ENCODE peak calls at places on chromosome 20, in nine cellular contexts. N is A549, O is cardiac muscle cell, W is SJSA1, Z is tibial artery, K is lower lobe of right lung, X is Karpas-422, I is suprapubic skin, R is Peyer's patch. F is an unnamed sample. For H3K9me3 and H3K4me1, the result is how much of the 10 kb centered on the place peaks cover.

GRCh38 chr20:63977392-63978276 is 1.8 kb downstream of the SAMD10 start:
- DNase-seq in N (no peak), O (no peak), W (no peak), Z (no peak), K (no peak), X (no peak), I (no peak), R (no peak), F (no peak)

GRCh38 chr20:32421290-32421689 is 63.2 kb downstream of the ASXL1 start:
- DNase-seq in N (no peak), O (no peak), W (no peak), Z (no peak), K (no peak), X (no peak), I (no peak), R (no peak), F (no peak)

GRCh38 chr20:63265891-63266515 is 6.6 kb upstream of the ARFGAP1 start:
- DNase-seq in N (no peak), O (no peak), W (no peak), Z (no peak), K (no peak), X (no peak), I (no peak), R (no peak), F (no peak)

GRCh38 chr20:3732327-3733118 is at the start of gene HSPA12B:
- DNase-seq in N (no peak), O (peak), W (no peak), Z (no peak), K (no peak), X (no peak), I (no peak), R (no peak), F (no peak)

GRCh38 chr20:45695496-45695895 is 6.3 kb upstream of the WFDC13 start:
- DNase-seq in N (no peak), O (no peak), W (no peak), Z (no peak), K (no peak), X (no peak), I (no peak), R (no peak), F (no peak)

GRCh38 chr20:11917663-11918062 is at the start of gene BTBD3:
- DNase-seq in N (no peak), O (peak), W (no peak), Z (no peak), K (peak), X (no peak), I (no peak), R (peak), F (peak)

GRCh38 chr20:18857640-18858039 is 44.1 kb downstream of the SCP2D1 start:
- DNase-seq in N (no peak), O (no peak), W (no peak), Z (no peak), K (no peak), X (no peak), I (no peak), R (no peak), F (no peak)

GRCh38 chr20:18055261-18055660 is 2.5 kb downstream of the OVOL2 start:
- DNase-seq in N (no peak), O (no peak), W (no peak), Z (no peak), K (no peak), X (no peak), I (no peak), R (no peak), F (peak)

GRCh38 chr20:17898548-17898994 is 70.0 kb downstream of the SNX5 start:
- DNase-seq in N (peak), O (peak), W (peak), Z (peak), K (peak), X (peak), I (peak), R (peak), F (peak)

GRCh38 chr20:63652192-63652980 is 838 bp downstream of the STMN3 start:
- DNase-seq in N (no peak), O (peak), W (no peak), Z (no peak), K (peak), X (no peak), I (no peak), R (no peak), F (peak)

GRCh38 chr20:43322851-43323250 is 133.1 kb upstream of the PTPRT start:
- DNase-seq in N (no peak), O (no peak), W (no peak), Z (no peak), K (no peak), X (no peak), I (no peak), R (no peak), F (no peak)

GRCh38 chr20:15564981-15565380 is 1008.3 kb downstream of the KIF16B start:
- DNase-seq in N (no peak), O (no peak), W (no peak), Z (no peak), K (no peak), X (no peak), I (no peak), R (no peak), F (no peak)

GRCh38 chr20:45448250-45448649 is 21.3 kb upstream of the WFDC2 start:
- DNase-seq in N (no peak), O (no peak), W (no peak), Z (no peak), K (no peak), X (no peak), I (no peak), R (no peak), F (no peak)

GRCh38 chr20:34385464-34385863 is 22.4 kb downstream of the ITCH start:
- DNase-seq in N (no peak), O (no peak), W (no peak), Z (no peak), K (no peak), X (peak), I (no peak), R (no peak), F (no peak)

DNA sequence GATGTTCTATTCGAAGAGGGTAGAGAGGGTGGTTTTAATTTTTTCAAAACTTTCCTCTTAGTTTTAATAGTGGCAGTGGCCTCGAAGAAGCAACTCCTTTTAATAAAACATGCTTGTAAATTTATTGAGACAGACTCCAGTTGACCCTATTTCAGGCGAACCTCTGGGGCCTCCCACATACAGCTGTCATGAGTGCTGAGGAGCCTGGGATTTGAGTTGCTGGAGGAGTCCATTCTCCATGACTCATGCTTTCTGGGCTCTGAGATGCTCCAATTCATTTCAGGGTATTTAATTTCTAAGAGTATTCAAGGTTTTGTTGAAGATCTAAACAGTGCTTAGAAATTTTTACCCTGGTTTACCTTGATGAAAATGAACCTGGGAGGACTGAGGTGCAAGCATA is 580.4 kb downstream of the CBLN4 start:
- DNase-seq in N (no peak), O (no peak), W (no peak), Z (no peak), K (no peak), X (no peak), I (no peak), R (no peak), F (no peak)
- H3K9me3 ChIP-seq in N (under half), O (under half), W (under half), Z (under half), K (under half), X (under half), I (under half), R (under half), F (under half)

DNA sequence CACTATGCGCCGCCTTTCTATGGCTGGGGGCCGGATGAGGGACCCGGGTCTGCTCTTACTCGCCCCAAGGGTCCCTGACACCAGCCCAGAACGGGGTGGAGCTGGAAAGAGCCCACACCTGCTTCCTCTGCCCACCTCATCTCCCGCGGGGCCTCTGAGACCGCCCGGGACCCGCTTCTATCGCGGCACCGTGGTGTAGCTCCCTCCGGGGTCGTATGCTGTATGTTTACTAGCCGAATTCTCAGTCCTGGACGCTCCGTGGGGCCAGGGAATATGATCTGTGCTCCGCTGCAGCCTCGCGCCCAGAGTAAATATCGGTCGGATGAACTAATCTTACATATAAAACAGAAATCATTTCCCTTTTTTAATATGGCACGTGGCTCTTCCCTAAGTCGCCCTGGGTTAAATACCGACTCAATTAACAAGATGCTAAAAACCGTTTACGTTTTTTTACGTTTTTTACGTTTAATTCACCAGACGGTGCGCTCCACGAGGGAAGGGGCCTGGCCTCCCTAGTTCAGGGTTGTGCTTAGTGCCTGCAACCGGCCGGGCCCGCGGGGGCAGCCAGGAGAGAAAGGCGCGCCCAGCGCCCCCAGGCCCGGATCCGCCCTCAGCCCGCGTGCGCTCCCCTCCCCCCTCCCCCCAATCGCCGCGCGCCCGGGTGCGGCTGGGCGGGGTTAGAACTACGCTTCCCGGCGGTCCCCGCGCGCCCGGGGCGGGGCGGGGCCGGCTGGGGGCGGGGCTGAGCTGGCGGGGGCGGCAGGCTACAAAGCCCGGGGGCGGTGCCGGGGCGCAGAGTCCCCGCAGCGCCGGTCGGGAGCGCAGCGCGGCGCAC is at the start of gene RBM38:
- DNase-seq in N (peak), O (peak), W (no peak), Z (peak), K (peak), X (peak), I (no peak), R (peak), F (peak)
- H3K4me1 ChIP-seq in N (under half), O (under half), W (under half), Z (under half), K (half or more), X (half or more), I (half or more), R (under half), F (under half)

GRCh38 chr20:56017560-56017959 is 12.2 kb upstream of the CBLN4 start:
- DNase-seq in N (no peak), O (no peak), W (no peak), Z (no peak), K (no peak), X (no peak), I (no peak), R (no peak), F (no peak)

GRCh38 chr20:56014998-56015397 is 9.7 kb upstream of the CBLN4 start:
- DNase-seq in N (no peak), O (no peak), W (no peak), Z (no peak), K (no peak), X (no peak), I (no peak), R (no peak), F (no peak)

GRCh38 chr20:56018750-56019149 is 13.4 kb upstream of the CBLN4 start:
- DNase-seq in N (no peak), O (no peak), W (no peak), Z (no peak), K (no peak), X (no peak), I (no peak), R (no peak), F (no peak)

DNA sequence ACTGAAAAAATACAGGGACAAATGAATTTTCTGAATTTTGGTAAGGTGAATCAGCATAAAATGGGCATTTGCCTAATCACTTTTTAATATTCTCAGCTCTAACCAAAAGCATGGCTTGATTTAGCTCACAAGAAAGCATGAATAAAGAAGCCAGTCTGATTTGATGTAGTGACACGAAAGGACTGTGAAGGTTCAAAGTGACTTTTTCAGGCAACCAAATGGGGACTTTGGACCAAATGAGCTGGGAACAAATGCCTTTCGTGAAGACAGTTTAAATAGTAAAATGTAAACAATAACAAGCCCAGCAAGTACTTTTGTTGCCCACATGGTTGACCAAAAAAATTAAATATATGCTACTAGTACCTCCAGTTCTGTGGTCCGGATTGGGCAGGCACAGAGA is 12.9 kb upstream of the CBLN4 start:
- DNase-seq in N (no peak), O (no peak), W (no peak), Z (no peak), K (no peak), X (no peak), I (no peak), R (no peak), F (no peak)
- H3K9me3 ChIP-seq in N (under half), O (under half), W (under half), Z (under half), K (under half), X (under half), I (under half), R (under half), F (under half)

DNA sequence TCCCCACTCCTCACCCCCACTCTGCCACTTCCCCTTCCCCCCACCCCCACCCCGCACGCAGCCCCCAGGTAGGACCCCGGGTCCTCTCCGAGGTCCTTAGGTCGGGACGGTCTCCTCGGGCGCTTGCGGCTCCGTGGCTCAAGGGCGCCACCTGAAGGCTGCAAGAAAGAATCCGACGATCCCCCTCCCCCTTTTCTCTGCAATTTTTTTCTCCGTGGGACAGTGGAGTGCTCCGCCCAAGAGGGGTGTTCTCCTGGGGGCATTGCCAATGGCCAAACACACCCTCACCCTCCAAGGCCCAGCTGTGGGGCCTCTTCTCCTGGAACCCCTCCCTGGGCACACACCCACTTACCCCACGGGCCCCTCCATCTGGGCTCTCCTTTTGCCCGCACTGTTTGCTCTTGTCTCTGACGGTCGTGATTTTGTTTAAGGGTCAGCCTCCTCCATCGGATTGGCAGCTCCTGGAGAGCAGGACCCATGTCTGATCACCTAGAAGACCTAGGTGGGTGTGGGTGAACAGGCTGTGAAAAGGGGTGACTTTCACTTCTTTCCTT is 1.1 kb upstream of the TMEM74B start:
- DNase-seq in N (peak), O (peak), W (peak), Z (no peak), K (peak), X (peak), I (no peak), R (no peak), F (peak)
- H3K4me1 ChIP-seq in N (under half), O (under half), W (under half), Z (under half), K (under half), X (under half), I (under half), R (under half), F (under half)

DNA sequence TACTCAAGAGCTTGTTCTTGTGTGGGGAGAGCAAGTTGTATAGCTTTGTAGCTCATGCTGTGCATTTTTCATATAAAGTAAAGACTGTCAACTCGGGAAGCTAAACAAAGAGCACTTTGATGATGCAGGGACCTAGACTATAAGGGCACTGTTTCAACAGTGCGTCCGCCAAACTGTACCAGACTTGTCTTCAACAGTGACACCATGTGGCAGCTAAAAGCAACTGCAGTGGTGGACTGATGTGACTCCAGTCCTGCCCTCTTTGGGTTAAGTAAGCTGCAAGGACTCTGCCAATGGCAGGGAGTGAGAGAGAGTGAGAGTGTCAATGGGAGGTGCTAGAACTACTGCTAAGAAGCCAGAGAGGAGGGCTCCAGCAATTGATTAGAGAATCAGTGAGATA is 48.1 kb upstream of the MC3R start:
- DNase-seq in N (no peak), O (no peak), W (no peak), Z (no peak), K (no peak), X (peak), I (no peak), R (no peak), F (no peak)
- H3K9me3 ChIP-seq in N (under half), O (under half), W (under half), Z (under half), K (under half), X (under half), I (under half), R (under half), F (under half)

GRCh38 chr20:39518649-39519048 is 556.5 kb downstream of the DHX35 start:
- DNase-seq in N (no peak), O (no peak), W (no peak), Z (no peak), K (no peak), X (no peak), I (no peak), R (no peak), F (no peak)
- H3K4me1 ChIP-seq in N (under half), O (under half), W (under half), Z (under half), K (under half), X (under half), I (under half), R (under half), F (under half)

GRCh38 chr20:56174416-56174815 is 74.1 kb upstream of the MC3R start:
- DNase-seq in N (no peak), O (no peak), W (no peak), Z (no peak), K (no peak), X (no peak), I (no peak), R (no peak), F (no peak)

GRCh38 chr20:56175884-56176283 is 72.6 kb upstream of the MC3R start:
- DNase-seq in N (no peak), O (no peak), W (no peak), Z (no peak), K (no peak), X (no peak), I (no peak), R (no peak), F (no peak)

GRCh38 chr20:56166781-56167465 is 81.6 kb upstream of the MC3R start:
- DNase-seq in N (no peak), O (no peak), W (no peak), Z (no peak), K (no peak), X (no peak), I (no peak), R (no peak), F (no peak)

DNA sequence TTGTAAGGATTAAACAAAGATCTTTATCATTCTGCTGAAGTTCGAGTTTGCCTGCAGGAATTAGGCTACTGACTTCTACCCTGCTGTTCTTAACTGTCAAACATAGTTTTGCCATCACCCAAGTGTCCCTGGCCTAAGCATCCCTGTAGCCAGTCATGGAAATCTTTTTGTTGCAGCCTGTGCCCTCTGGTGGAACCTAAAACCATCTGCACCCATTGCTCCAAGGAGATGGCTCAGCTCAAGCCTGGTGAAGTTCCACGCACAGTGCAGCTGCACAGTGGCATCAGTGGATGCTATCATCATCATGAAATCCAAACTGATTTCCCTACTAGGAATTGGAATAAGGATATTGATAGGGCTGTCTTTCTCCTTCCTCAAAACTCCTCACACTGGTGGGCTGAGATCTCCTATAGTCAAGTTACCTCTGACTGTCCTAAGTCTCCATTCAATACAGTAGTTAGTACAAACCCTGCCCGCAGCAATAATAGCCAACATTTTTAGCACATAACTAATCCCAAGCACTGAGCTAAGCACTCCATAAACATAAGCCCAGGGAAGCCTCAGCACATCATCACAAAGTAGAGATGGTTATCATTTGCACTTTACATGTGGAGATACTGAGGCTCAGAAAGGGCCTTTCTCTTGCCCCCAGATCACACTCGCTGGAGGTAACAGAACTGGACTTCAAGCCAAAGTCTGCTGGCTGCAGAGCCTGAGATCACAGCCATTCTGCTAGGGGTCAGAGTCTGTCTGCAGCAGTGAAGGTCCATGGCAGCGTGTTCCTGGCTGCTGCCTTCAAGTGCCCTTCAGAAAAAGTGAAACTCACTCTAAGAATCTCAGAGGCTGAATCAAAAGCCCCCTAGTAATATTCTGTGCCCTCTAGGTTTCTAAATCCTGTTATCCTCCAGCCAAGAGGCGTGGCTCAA is 77.2 kb upstream of the MC3R start:
- DNase-seq in N (no peak), O (no peak), W (no peak), Z (no peak), K (no peak), X (peak), I (no peak), R (no peak), F (peak)
- H3K9me3 ChIP-seq in N (under half), O (under half), W (under half), Z (under half), K (under half), X (under half), I (under half), R (under half), F (under half)

DNA sequence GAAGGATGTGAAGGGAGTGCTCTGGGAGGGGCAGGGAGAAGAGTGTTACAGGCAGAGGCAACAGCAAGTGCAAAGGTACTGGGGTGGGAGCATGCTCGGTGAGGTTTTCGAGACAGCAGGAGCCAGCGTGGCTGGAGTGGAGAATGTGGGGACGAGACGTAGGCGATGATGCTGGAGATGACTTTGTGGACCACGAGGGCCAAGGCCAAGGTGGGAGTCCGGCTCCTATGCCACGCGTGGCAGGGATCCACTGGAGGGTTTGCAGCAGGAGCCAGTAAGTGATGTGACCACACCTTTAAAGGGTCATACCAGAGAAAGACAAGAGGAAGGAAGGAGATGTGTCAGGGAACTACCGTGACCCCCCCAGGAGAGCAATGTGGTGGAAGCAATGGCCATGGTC is 7.3 kb downstream of the PTGIS start:
- DNase-seq in N (no peak), O (no peak), W (no peak), Z (no peak), K (no peak), X (no peak), I (peak), R (no peak), F (no peak)
- H3K4me1 ChIP-seq in N (under half), O (under half), W (under half), Z (under half), K (under half), X (under half), I (under half), R (under half), F (under half)

GRCh38 chr20:31406115-31406514 is at the start of gene DEFB121:
- DNase-seq in N (no peak), O (no peak), W (no peak), Z (no peak), K (no peak), X (no peak), I (no peak), R (no peak), F (no peak)

GRCh38 chr20:31403886-31404285 is 2.1 kb downstream of the DEFB121 start:
- DNase-seq in N (no peak), O (no peak), W (no peak), Z (no peak), K (no peak), X (no peak), I (no peak), R (no peak), F (no peak)
- H3K9me3 ChIP-seq in N (under half), O (under half), W (under half), Z (under half), K (under half), X (under half), I (under half), R (under half), F (under half)

F was measured in pancreas.